ENCODE peak calls at places on chromosomes 2 and 18, in six cellular contexts. X is left ventricle myocardium superior; H is posterior vena cava; V is brain microvascular endothelial cell; W is germinal center; L is activated CD8-positive, alpha-beta T cell treated with anti-CD3 and anti-CD28 coated beads, Interleukin-2, amount 10 ng/mL, durations not matched to agents 7 days and 5 days. E is an unnamed sample.
A peak's percentile ranks its signal among the peaks of the same experiment; 100 is the strongest.

GRCh38 chr2:23293063-23293462 is 91.9 kb upstream of the KLHL29 start:
- DNase-seq in X (peak; percentile 29), H (no peak), V (peak; percentile 18), W (no peak), L (no peak), E (no peak)

GRCh38 chr18:39721712-39722111 is 2156.1 kb upstream of the CELF4 start:
- DNase-seq in X (no peak), H (no peak), V (no peak), W (no peak), L (no peak), E (no peak)

GRCh38 chr2:113111823-113112287 is 15.5 kb upstream of the IL1RN start:
- DNase-seq in X (no peak), H (no peak), V (no peak), W (no peak), L (no peak), E (no peak)

GRCh38 chr2:147989809-147990403 is 30.6 kb downstream of the ORC4 start:
- DNase-seq in X (no peak), H (no peak), V (peak; percentile 41), W (peak; percentile 60), L (peak; percentile 43), E (no peak)

GRCh38 chr2:172066394-172066863 is 18.9 kb upstream of the DLX1 start:
- DNase-seq in X (no peak), H (no peak), V (no peak), W (no peak), L (no peak), E (no peak)

GRCh38 chr18:23837591-23837990 is 148.3 kb downstream of the LAMA3 start:
- DNase-seq in X (peak; percentile 34), H (no peak), V (peak; percentile 89), W (no peak), L (no peak), E (no peak)

GRCh38 chr2:32942728-32943485 is 3.8 kb upstream of the LTBP1 start:
- DNase-seq in X (no peak), H (no peak), V (no peak), W (no peak), L (no peak), E (no peak)

GRCh38 chr2:216316743-216317142 is 55.5 kb downstream of the MARCHF4 start:
- DNase-seq in X (no peak), H (no peak), V (peak; percentile 73), W (no peak), L (no peak), E (no peak)

GRCh38 chr2:45890819-45891218 is 239.3 kb downstream of the PRKCE start:
- DNase-seq in X (no peak), H (no peak), V (no peak), W (no peak), L (peak; percentile 56), E (no peak)

GRCh38 chr18:74513149-74513882 is 17.2 kb downstream of the CNDP2 start:
- DNase-seq in X (no peak), H (no peak), V (no peak), W (no peak), L (no peak), E (no peak)

GRCh38 chr2:190407246-190407661 is 901 bp upstream of the MFSD6 start:
- DNase-seq in X (no peak), H (no peak), V (no peak), W (no peak), L (peak; percentile 84), E (no peak)

GRCh38 chr2:1746174-1747064 is 2.1 kb upstream of the PXDN start:
- DNase-seq in X (no peak), H (peak; percentile 25), V (no peak), W (no peak), L (peak; percentile 17), E (no peak)

GRCh38 chr18:45962461-45962860 is 4.7 kb downstream of the EPG5 start:
- DNase-seq in X (no peak), H (no peak), V (peak; percentile 82), W (no peak), L (peak; percentile 37), E (no peak)

GRCh38 chr2:55837073-55837472 is 86.5 kb downstream of the EFEMP1 start:
- DNase-seq in X (no peak), H (no peak), V (no peak), W (no peak), L (no peak), E (peak; percentile 41)

GRCh38 chr2:181924336-181924735 is 32.8 kb downstream of the ITPRID2 start:
- DNase-seq in X (no peak), H (no peak), V (no peak), W (no peak), L (no peak), E (no peak)

GRCh38 chr2:218882866-218883366 is 2.3 kb downstream of the WNT10A start:
- DNase-seq in X (no peak), H (peak; percentile 29), V (no peak), W (no peak), L (no peak), E (no peak)

GRCh38 chr2:144452169-144453038 is 67.5 kb downstream of the ZEB2 start:
- DNase-seq in X (peak; percentile 20), H (no peak), V (peak; percentile 53), W (no peak), L (no peak), E (no peak)

GRCh38 chr2:236241181-236242056 is 22.8 kb downstream of the ASB18 start:
- DNase-seq in X (no peak), H (no peak), V (no peak), W (no peak), L (no peak), E (no peak)

GRCh38 chr2:198374375-198375072 is 570.1 kb downstream of the PLCL1 start:
- DNase-seq in X (no peak), H (no peak), V (peak; percentile 57), W (peak; percentile 14), L (peak; percentile 44), E (peak; percentile 45)

GRCh38 chr2:118224144-118224887 is 136.0 kb downstream of the INSIG2 start:
- DNase-seq in X (no peak), H (peak; percentile 84), V (no peak), W (peak; percentile 59), L (peak; percentile 55), E (no peak)

GRCh38 chr2:35962585-35962984 is 393.0 kb upstream of the CRIM1 start:
- DNase-seq in X (no peak), H (no peak), V (no peak), W (no peak), L (no peak), E (no peak)

GRCh38 chr2:31420936-31421335 is 6.4 kb upstream of the XDH start:
- DNase-seq in X (no peak), H (no peak), V (no peak), W (no peak), L (no peak), E (no peak)

GRCh38 chr2:75500633-75501032 is 60.1 kb downstream of the EVA1A start:
- DNase-seq in X (no peak), H (no peak), V (no peak), W (no peak), L (no peak), E (no peak)

GRCh38 chr2:230658877-230659652 is 53.6 kb upstream of the CAB39 start:
- DNase-seq in X (no peak), H (no peak), V (no peak), W (no peak), L (peak; percentile 90), E (no peak)

E was measured in iPS DF 6.9.